ENCODE peak calls at places on chromosomes 5 and 9, in six cellular contexts. Y is progenitor cell of endocrine pancreas, T is WTC11, R is HFFc6, W is heart left ventricle, U is fibroblast of pulmonary artery. Q is an unnamed sample.
A peak's percentile ranks its signal among the peaks of the same experiment; 100 is the strongest.

GRCh38 chr5:134090482-134090881 is 24.0 kb upstream of the TCF7 start:
- DNase-seq in W (no peak), T (no peak), R (no peak), Y (no peak), U (no peak), Q (no peak)

GRCh38 chr9:112848316-112849151 is 42.1 kb downstream of the SLC46A2 start:
- DNase-seq in T (peak; percentile 30), Y (no peak), W (no peak), U (peak; percentile 29), R (no peak), Q (no peak)

GRCh38 chr9:131982683-131983239 is 96.9 kb downstream of the MED27 start:
- DNase-seq in W (no peak), R (no peak), U (no peak), T (no peak), Y (no peak), Q (no peak)

GRCh38 chr5:178404987-178405386 is 172.4 kb upstream of the PHYKPL start:
- DNase-seq in T (no peak), W (no peak), U (no peak), R (no peak), Y (no peak), Q (no peak)

GRCh38 chr9:5688109-5688508 is 59.2 kb downstream of the RIC1 start:
- DNase-seq in U (peak; percentile 80), Y (no peak), W (no peak), T (no peak), R (no peak), Q (no peak)

GRCh38 chr9:107286057-107286456 is 3.0 kb downstream of the RAD23B start:
- DNase-seq in R (no peak), U (no peak), W (no peak), T (no peak), Y (no peak), Q (no peak)

GRCh38 chr9:35002623-35003022 is 13.1 kb downstream of the DNAJB5 start:
- DNase-seq in W (no peak), U (no peak), R (no peak), Y (no peak), T (no peak), Q (no peak)

GRCh38 chr5:74017786-74018211 is 391.8 kb downstream of the ARHGEF28 start:
- DNase-seq in T (no peak), W (no peak), Y (no peak), R (peak; percentile 82), U (peak; percentile 32), Q (no peak)

GRCh38 chr5:179878222-179879002 is 19.8 kb upstream of the MRNIP start:
- DNase-seq in R (no peak), T (no peak), W (peak; percentile 23), U (no peak), Y (no peak), Q (no peak)

GRCh38 chr9:93900971-93901861 is 53.9 kb downstream of the BARX1 start:
- DNase-seq in T (peak; percentile 9), W (no peak), U (no peak), Y (peak; percentile 6), R (no peak), Q (no peak)

GRCh38 chr9:88757406-88758010 is 222.5 kb downstream of the NXNL2 start:
- DNase-seq in Y (no peak), U (no peak), T (no peak), W (no peak), R (no peak), Q (no peak)

GRCh38 chr5:7850533-7851239 is at the start of gene CFAP90:
- DNase-seq in U (peak; percentile 54), W (peak; percentile 52), T (peak; percentile 91), Y (peak; percentile 81), R (no peak), Q (peak; percentile 65)

GRCh38 chr9:79023134-79023577 is 548.6 kb upstream of the TLE4 start:
- DNase-seq in U (peak; percentile 78), R (peak; percentile 96), Y (no peak), W (no peak), T (no peak), Q (no peak)

GRCh38 chr5:78497573-78498533 is 137.4 kb downstream of the SCAMP1 start:
- DNase-seq in Y (no peak), R (no peak), T (no peak), W (no peak), U (no peak), Q (no peak)

GRCh38 chr9:115135786-115136185 is 17.8 kb upstream of the TNC start:
- DNase-seq in R (no peak), T (no peak), Y (no peak), U (peak; percentile 90), W (no peak), Q (no peak)

GRCh38 chr5:172901012-172901780 is 58.0 kb upstream of the RPL26L1 start:
- DNase-seq in R (peak; percentile 68), T (no peak), Y (no peak), U (peak; percentile 86), W (peak; percentile 83), Q (no peak)

GRCh38 chr9:83069651-83070050 is 6.7 kb upstream of the RASEF start:
- DNase-seq in U (no peak), Y (no peak), T (no peak), W (no peak), R (no peak), Q (no peak)

GRCh38 chr5:56088967-56089829 is 94.4 kb upstream of the IL6ST start:
- DNase-seq in Y (no peak), W (no peak), R (peak; percentile 43), T (no peak), U (peak; percentile 72), Q (no peak)

GRCh38 chr9:555493-555892 is 286.0 kb upstream of the DMRT1 start:
- DNase-seq in R (no peak), T (no peak), U (no peak), W (no peak), Y (no peak), Q (no peak)

GRCh38 chr5:56456002-56456401 is 222.9 kb upstream of the ANKRD55 start:
- DNase-seq in Y (no peak), R (peak; percentile 46), W (no peak), T (no peak), U (no peak), Q (no peak)

GRCh38 chr5:180637962-180638680 is 11.3 kb downstream of the FLT4 start:
- DNase-seq in W (no peak), T (peak; percentile 11), Y (no peak), U (no peak), R (no peak), Q (no peak)

GRCh38 chr5:67732471-67732870 is 483.1 kb upstream of the PIK3R1 start:
- DNase-seq in W (no peak), R (no peak), Y (no peak), U (no peak), T (no peak), Q (no peak)

GRCh38 chr9:131111186-131111853 is 14.1 kb upstream of the NUP214 start:
- DNase-seq in T (no peak), Y (no peak), R (peak; percentile 28), U (no peak), W (no peak), Q (no peak)

GRCh38 chr5:66222455-66222854 is 78.4 kb downstream of the SREK1 start:
- DNase-seq in W (no peak), U (no peak), Y (no peak), R (no peak), T (no peak), Q (no peak)

GRCh38 chr9:77864096-77864889 is 167.3 kb downstream of the GNAQ start:
- DNase-seq in U (peak; percentile 80), R (peak; percentile 11), T (no peak), Y (no peak), W (no peak), Q (no peak)

GRCh38 chr5:148826082-148826971 is at the start of gene ADRB2:
- DNase-seq in T (peak; percentile 93), W (peak; percentile 98), R (peak; percentile 92), Y (peak; percentile 81), U (peak; percentile 90), Q (peak; percentile 74)
- TF ChIP-seq CTCF in T (no peak), W (no peak), R (no peak), Y (no peak), U (no peak), Q (no peak)

GRCh38 chr9:133995012-133995896 is 3.1 kb upstream of the VAV2 start:
- DNase-seq in R (no peak), Y (no peak), W (no peak), U (no peak), T (peak; percentile 35), Q (no peak)
- TF ChIP-seq CTCF in R (no peak), Y (no peak), W (no peak), U (peak; percentile 6), T (no peak), Q (no peak)

DNA sequence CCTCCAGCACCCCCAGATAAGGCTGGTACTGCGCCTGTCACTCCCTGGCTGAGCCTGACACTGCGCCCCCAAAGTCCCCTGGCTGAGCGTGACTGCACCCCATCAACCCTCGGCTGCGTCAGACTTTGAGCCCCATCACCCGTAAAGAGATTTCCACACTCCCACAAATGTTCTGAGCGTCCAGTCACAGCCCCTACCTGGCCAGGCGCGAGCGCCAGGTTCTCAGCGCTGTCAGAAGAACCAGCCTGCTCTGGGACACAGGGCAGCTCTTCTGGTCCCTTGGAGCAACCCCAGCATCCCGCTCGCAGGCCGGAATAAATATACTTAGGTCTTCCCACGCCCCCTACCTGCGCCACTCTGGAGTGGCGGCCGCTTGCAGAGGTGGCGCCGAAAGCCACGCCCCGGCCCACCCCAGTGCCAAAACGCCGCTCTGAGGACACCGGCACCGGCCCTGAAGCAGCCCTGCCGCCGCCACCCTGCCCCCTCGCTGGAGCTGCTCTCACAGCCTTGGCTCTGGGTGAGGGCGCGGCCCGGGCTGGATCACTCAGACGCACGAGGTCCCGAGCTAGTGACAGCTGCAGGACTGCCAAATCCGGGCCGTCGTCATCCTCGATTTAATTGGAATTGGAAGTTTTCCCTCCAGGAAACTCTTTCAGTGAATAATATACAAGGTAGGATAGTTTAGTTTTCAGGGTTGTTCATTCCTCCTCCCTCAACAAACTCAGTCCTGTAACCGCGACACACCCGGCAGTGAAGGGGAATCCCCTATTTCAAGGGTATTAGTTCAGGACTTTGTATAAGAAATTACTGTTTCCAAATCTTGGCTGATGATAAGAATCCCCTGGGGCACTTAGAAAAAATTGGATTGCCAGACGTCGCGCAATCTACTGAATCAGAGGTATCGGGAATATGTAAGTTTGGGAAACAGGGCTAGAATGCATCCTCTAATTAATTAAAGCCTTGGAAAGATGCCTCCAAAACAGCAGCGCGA is 1.2 kb upstream of the CEMIP2 start:
- DNase-seq in U (peak; percentile 24), Y (peak; percentile 45), R (peak; percentile 56), W (peak; percentile 85), T (peak; percentile 89), Q (peak; percentile 29)
- TF ChIP-seq CTCF in U (no peak), Y (peak; percentile 31), R (peak; percentile 50), W (peak; percentile 15), T (peak; percentile 39), Q (peak; percentile 51)

DNA sequence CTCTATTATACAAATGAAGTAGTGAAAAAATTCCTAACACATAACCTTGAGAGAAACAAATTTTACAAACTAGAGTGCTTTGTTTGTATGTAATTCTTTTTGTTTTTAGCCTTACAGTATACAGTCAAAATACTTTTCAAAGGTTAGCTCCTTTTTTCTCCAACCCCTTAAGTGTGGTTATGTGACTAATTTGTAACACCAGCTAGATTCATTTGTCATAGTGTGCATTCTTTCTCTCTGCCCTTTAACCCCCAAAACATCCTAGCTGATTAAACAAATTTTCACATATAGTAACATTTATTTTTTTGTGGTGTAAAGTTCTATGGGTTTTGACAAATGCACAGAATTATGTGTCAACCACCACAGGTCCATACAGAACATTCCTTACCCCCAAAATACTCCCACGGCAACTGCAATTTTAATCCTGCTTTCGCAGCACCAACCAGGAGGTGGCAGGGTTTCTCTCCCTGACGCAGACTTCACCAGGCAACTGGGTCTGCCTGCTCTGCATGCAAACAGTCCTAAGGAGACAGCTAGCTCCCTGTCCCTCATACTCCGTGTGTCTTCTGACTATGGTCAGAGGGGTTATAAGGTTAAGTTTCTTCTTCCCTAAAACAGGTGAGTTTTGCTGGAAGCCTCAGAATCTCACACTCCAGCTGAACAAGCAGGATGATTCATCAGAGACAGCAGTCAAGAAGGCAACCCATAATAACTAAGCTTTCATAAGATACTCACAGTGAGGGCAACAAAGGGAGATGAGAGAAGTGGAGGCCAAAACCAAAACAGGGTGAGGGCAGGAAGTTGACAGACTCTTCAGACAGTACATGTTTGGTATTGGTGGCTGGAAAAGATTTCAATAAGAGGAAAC is 44.5 kb upstream of the NR5A1 start:
- DNase-seq in Y (peak; percentile 32), U (peak; percentile 70), R (peak; percentile 70), W (peak; percentile 32), T (peak; percentile 77), Q (peak; percentile 61)
- TF ChIP-seq CTCF in Y (peak; percentile 80), U (peak; percentile 88), R (peak; percentile 87), W (peak; percentile 15), T (peak; percentile 23), Q (peak; percentile 87)